ENCODE peak calls at places on chromosomes 7 and 10, in four cellular contexts. S, G, N and W are unnamed samples.

GRCh38 chr7:110830778-110831177 is 260.1 kb upstream of the LRRN3 start:
- DNase-seq in S (no peak), N (no peak), G (no peak), W (no peak)

GRCh38 chr7:33195264-33195663 is 65.9 kb downstream of the BBS9 start:
- DNase-seq in N (peak; percentile 87), S (no peak), G (no peak), W (no peak)

GRCh38 chr7:26153823-26154783 is 2.1 kb downstream of the NFE2L3 start:
- DNase-seq in S (no peak), N (peak; percentile 68), G (no peak), W (peak; percentile 83)

GRCh38 chr7:116501425-116502167 is 2.1 kb downstream of the CAV2 start:
- DNase-seq in N (peak; percentile 76), S (no peak), G (peak; percentile 33), W (no peak)

GRCh38 chr7:18866359-18867036 is 250.9 kb downstream of the TWIST1 start:
- DNase-seq in S (peak; percentile 19), N (peak; percentile 100), G (peak; percentile 4), W (no peak)

GRCh38 chr7:47536705-47537611 is 45.0 kb downstream of the TNS3 start:
- DNase-seq in G (no peak), N (peak; percentile 76), S (no peak), W (no peak)

GRCh38 chr10:100658269-100658668 is 87.1 kb upstream of the PAX2 start:
- DNase-seq in G (no peak), S (no peak), N (no peak), W (no peak)

GRCh38 chr7:80748302-80749042 is 110.0 kb downstream of the CD36 start:
- DNase-seq in N (no peak), S (no peak), G (no peak), W (no peak)

GRCh38 chr7:18119985-18120384 is 92.3 kb upstream of the PRPS1L1 start:
- DNase-seq in N (peak; percentile 19), S (no peak), G (no peak), W (no peak)

GRCh38 chr7:73626814-73627213 is 2.5 kb upstream of the MLXIPL start:
- DNase-seq in G (no peak), S (no peak), N (peak; percentile 22), W (no peak)

GRCh38 chr10:17470246-17470645 is 15.9 kb upstream of the ST8SIA6 start:
- DNase-seq in S (no peak), G (no peak), N (no peak), W (no peak)

GRCh38 chr7:80851896-80852476 is 66.9 kb downstream of the SEMA3C start:
- DNase-seq in S (no peak), G (no peak), N (peak; percentile 83), W (no peak)

GRCh38 chr7:140544278-140544896 is 65.1 kb upstream of the MKRN1 start:
- DNase-seq in N (no peak), S (no peak), G (no peak), W (no peak)

GRCh38 chr10:88110822-88111221 is 247.4 kb downstream of the PTEN start:
- DNase-seq in N (peak; percentile 31), S (no peak), G (no peak), W (no peak)

GRCh38 chr7:97639036-97639435 is 92.8 kb upstream of the TAC1 start:
- DNase-seq in S (no peak), G (no peak), N (no peak), W (no peak)

GRCh38 chr7:23955145-23955544 is 245.1 kb downstream of the STK31 start:
- DNase-seq in G (no peak), N (peak; percentile 6), S (no peak), W (no peak)

GRCh38 chr7:117688126-117688525 is 185.1 kb downstream of the CTTNBP2 start:
- DNase-seq in G (no peak), S (no peak), N (no peak), W (no peak)

GRCh38 chr10:86955501-86956194 is 1.8 kb downstream of the MMRN2 start:
- DNase-seq in S (no peak), N (no peak), G (no peak), W (no peak)

GRCh38 chr7:55526770-55527169 is 45.5 kb downstream of the VOPP1 start:
- DNase-seq in G (no peak), S (no peak), N (no peak), W (no peak)

GRCh38 chr10:73893386-73893785 is 17.5 kb upstream of the PLAU start:
- DNase-seq in S (no peak), N (no peak), G (no peak), W (no peak)

DNA sequence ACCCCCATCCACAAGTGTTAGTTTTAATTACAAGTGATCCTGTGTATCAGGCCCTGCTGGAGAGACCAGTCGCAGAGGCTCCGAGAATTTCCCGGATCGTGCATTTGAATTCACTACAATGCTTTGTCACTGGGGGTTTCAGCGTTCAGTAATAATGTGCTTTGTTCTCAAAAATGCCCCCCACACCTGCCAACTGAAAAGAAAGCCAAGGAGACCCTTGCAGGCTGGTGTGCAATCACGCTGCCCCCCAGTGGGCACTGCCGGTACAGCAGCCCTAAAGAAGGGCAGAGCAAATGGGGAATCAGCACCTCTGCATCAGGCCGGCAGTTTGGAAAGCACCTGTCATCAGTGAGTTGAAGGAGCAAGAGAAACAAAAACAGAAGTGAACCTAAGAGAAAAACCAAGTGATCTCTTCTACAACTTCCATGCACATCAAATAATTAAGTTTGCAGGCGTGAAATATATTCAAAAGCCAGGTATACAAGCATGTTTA is 177.6 kb downstream of the PARD3 start:
- DNase-seq in G (peak; percentile 22), N (peak; percentile 23), S (peak; percentile 40), W (peak; percentile 98)
- TF ChIP-seq USF2 in G (no peak), N (no peak), S (no peak), W (no peak)

GRCh38 chr7:36871863-36872262 is 147.6 kb upstream of the AOAH start:
- DNase-seq in G (no peak), N (peak; percentile 2), S (no peak), W (no peak)

GRCh38 chr7:36879021-36879420 is 154.7 kb upstream of the AOAH start:
- DNase-seq in S (no peak), N (no peak), G (no peak), W (no peak)

GRCh38 chr7:36880108-36880507 is 155.8 kb upstream of the AOAH start:
- DNase-seq in G (no peak), N (no peak), S (no peak), W (no peak)

GRCh38 chr7:36878288-36878687 is 154.0 kb upstream of the AOAH start:
- DNase-seq in G (no peak), N (no peak), S (no peak), W (no peak)

GRCh38 chr7:36875794-36876193 is 151.5 kb upstream of the AOAH start:
- DNase-seq in N (no peak), S (no peak), G (no peak), W (peak; percentile 50)
- H3K4me3 ChIP-seq in N (no peak overlapping the region), S (no peak overlapping the region), G (no peak overlapping the region), W (no peak overlapping the region)

GRCh38 chr10:110876000-110876399 is 4.3 kb downstream of the PDCD4 start:
- DNase-seq in S (no peak), N (no peak), G (no peak), W (no peak)
- TF ChIP-seq USF2 in S (no peak), N (no peak), G (no peak), W (no peak)

GRCh38 chr10:26440091-26440445 is 1.9 kb downstream of the APBB1IP start:
- DNase-seq in N (no peak), S (no peak), G (no peak), W (no peak)

GRCh38 chr10:26436848-26437247 is 1.3 kb upstream of the APBB1IP start:
- DNase-seq in N (no peak), S (no peak), G (no peak), W (no peak)

GRCh38 chr10:26439436-26440090 is 1.4 kb downstream of the APBB1IP start:
- DNase-seq in G (no peak), S (no peak), N (no peak), W (no peak)

GRCh38 chr10:26437637-26438461 is at the start of gene APBB1IP:
- DNase-seq in G (no peak), S (peak; percentile 61), N (no peak), W (no peak)

GRCh38 chr10:26438534-26439269 is 561 bp downstream of the APBB1IP start:
- DNase-seq in G (no peak), S (no peak), N (no peak), W (peak; percentile 63)
- H3K4me3 ChIP-seq in G (peak overlapping the region; percentile 38), S (peak overlapping the region; percentile 89), N (no peak overlapping the region), W (peak overlapping the region; percentile 43)

GRCh38 chr10:124041684-124042445 is 51.5 kb downstream of the CHST15 start:
- DNase-seq in S (no peak), N (no peak), G (no peak), W (no peak)
- TF ChIP-seq USF2 in S (no peak), N (no peak), G (no peak), W (no peak)

GRCh38 chr10:95297402-95297801 is 6.6 kb upstream of the PDLIM1 start:
- DNase-seq in N (no peak), G (no peak), S (no peak), W (no peak)
- H3K4me3 ChIP-seq in N (no peak overlapping the region), G (no peak overlapping the region), S (no peak overlapping the region), W (no peak overlapping the region)

DNA sequence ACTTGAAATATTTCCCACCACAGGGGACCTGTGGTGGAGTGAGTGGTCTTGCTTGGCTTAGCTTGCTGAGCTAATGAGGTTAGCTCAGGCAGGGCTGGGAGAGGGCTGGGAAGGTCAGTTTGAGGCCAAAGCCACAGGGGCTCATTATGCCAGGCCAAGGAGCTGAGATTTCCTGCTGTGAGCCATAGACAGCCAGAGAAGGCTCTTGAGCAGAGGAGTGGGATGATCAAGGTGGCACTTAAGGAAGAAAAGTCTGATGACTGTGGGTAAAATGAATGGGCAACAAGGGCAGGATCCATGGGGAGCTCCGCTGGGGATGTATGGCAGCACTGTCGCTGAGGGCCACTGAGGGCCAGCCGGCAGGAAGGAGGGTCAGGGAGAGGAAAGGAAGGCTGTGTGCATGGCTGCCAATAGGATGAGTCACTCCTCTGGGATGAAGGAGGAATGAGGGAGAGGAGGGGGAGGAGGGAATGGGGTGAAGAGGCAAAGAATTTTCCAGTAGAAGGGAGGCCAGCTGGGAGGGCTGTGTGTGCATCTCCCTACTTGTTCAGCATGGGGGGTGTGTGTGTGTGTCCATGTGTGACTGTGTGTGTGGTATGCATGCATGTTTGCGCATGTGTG is 18.7 kb upstream of the ZNF488 start:
- DNase-seq in G (peak; percentile 51), S (no peak), N (peak; percentile 88), W (peak; percentile 51)
- TF ChIP-seq USF2 in G (no peak), S (no peak), N (no peak), W (no peak)

GRCh38 chr7:29883462-29884398 is 77.4 kb downstream of the WIPF3 start:
- DNase-seq in N (no peak), S (no peak), G (no peak), W (peak; percentile 56)
- H3K4me3 ChIP-seq in N (no peak overlapping the region), S (no peak overlapping the region), G (no peak overlapping the region), W (peak overlapping the region; percentile 64)

GRCh38 chr10:28137907-28138880 is 139.3 kb upstream of the ODAD2 start:
- DNase-seq in G (no peak), N (peak; percentile 59), S (no peak), W (no peak)
- TF ChIP-seq USF2 in G (no peak), N (no peak), S (no peak), W (no peak)

GRCh38 chr10:129715805-129716785 is 248.0 kb downstream of the EBF3 start:
- DNase-seq in G (no peak), S (no peak), N (no peak), W (no peak)
- H3K4me3 ChIP-seq in G (no peak overlapping the region), S (no peak overlapping the region), N (no peak overlapping the region), W (no peak overlapping the region)